ENCODE peak calls at places on chromosomes 6 and 20, in nine cellular contexts. One of them, this sample, is unnamed.
A peak's percentile ranks its signal among the peaks of the same experiment; 100 is the strongest.

GRCh38 chr6:131107166-131107565 is 28.1 kb upstream of the AKAP7 start:
- DNase-seq in LNCaP clone FGC: no peak
- DNase-seq in fibroblast of lung: peak; percentile 84
- DNase-seq in lower lobe of right lung: no peak
- DNase-seq in AG09319: peak; percentile 28
- DNase-seq in fibroblast of pulmonary artery: peak; percentile 79
- DNase-seq in WTC11: no peak
- DNase-seq in GM12865: no peak
- DNase-seq in DND-41: no peak
- DNase-seq in this sample: no peak

GRCh38 chr6:11851405-11851804 is 72.8 kb upstream of the ADTRP start:
- DNase-seq in LNCaP clone FGC: no peak
- DNase-seq in fibroblast of lung: no peak
- DNase-seq in lower lobe of right lung: no peak
- DNase-seq in AG09319: no peak
- DNase-seq in fibroblast of pulmonary artery: no peak
- DNase-seq in WTC11: no peak
- DNase-seq in GM12865: peak; percentile 86
- DNase-seq in DND-41: no peak
- DNase-seq in this sample: peak; percentile 87

GRCh38 chr6:36345681-36346417 is 9.2 kb upstream of the BNIP5 start:
- DNase-seq in LNCaP clone FGC: no peak
- DNase-seq in fibroblast of lung: no peak
- DNase-seq in lower lobe of right lung: no peak
- DNase-seq in AG09319: no peak
- DNase-seq in fibroblast of pulmonary artery: peak; percentile 53
- DNase-seq in WTC11: peak; percentile 54
- DNase-seq in GM12865: no peak
- DNase-seq in DND-41: no peak
- DNase-seq in this sample: no peak

GRCh38 chr20:37574199-37574890 is 46.7 kb upstream of the BLCAP start:
- DNase-seq in LNCaP clone FGC: no peak
- DNase-seq in fibroblast of lung: no peak
- DNase-seq in lower lobe of right lung: no peak
- DNase-seq in AG09319: no peak
- DNase-seq in fibroblast of pulmonary artery: no peak
- DNase-seq in WTC11: no peak
- DNase-seq in GM12865: no peak
- DNase-seq in DND-41: no peak
- DNase-seq in this sample: no peak

GRCh38 chr6:106757267-106757666 is 127.9 kb downstream of the QRSL1 start:
- DNase-seq in LNCaP clone FGC: peak; percentile 68
- DNase-seq in fibroblast of lung: no peak
- DNase-seq in lower lobe of right lung: no peak
- DNase-seq in AG09319: no peak
- DNase-seq in fibroblast of pulmonary artery: no peak
- DNase-seq in WTC11: no peak
- DNase-seq in GM12865: peak; percentile 11
- DNase-seq in DND-41: no peak
- DNase-seq in this sample: no peak

GRCh38 chr20:57473246-57474042 is 51.5 kb downstream of the CTCFL start:
- DNase-seq in LNCaP clone FGC: no peak
- DNase-seq in fibroblast of lung: no peak
- DNase-seq in lower lobe of right lung: peak; percentile 66
- DNase-seq in AG09319: no peak
- DNase-seq in fibroblast of pulmonary artery: peak; percentile 29
- DNase-seq in WTC11: peak; percentile 21
- DNase-seq in GM12865: peak; percentile 91
- DNase-seq in DND-41: peak; percentile 32
- DNase-seq in this sample: peak; percentile 19

GRCh38 chr6:3592371-3592941 is 135.6 kb upstream of the SLC22A23 start:
- DNase-seq in LNCaP clone FGC: peak; percentile 7
- DNase-seq in fibroblast of lung: peak; percentile 93
- DNase-seq in lower lobe of right lung: no peak
- DNase-seq in AG09319: peak; percentile 80
- DNase-seq in fibroblast of pulmonary artery: peak; percentile 98
- DNase-seq in WTC11: no peak
- DNase-seq in GM12865: no peak
- DNase-seq in DND-41: no peak
- DNase-seq in this sample: peak; percentile 100

GRCh38 chr20:16216227-16217210 is 356.7 kb downstream of the KIF16B start:
- DNase-seq in LNCaP clone FGC: no peak
- DNase-seq in fibroblast of lung: no peak
- DNase-seq in lower lobe of right lung: no peak
- DNase-seq in AG09319: no peak
- DNase-seq in fibroblast of pulmonary artery: no peak
- DNase-seq in WTC11: no peak
- DNase-seq in GM12865: no peak
- DNase-seq in DND-41: no peak
- DNase-seq in this sample: no peak

GRCh38 chr6:112503210-112503609 is 156.1 kb downstream of the RFPL4B start:
- DNase-seq in LNCaP clone FGC: no peak
- DNase-seq in fibroblast of lung: no peak
- DNase-seq in lower lobe of right lung: no peak
- DNase-seq in AG09319: no peak
- DNase-seq in fibroblast of pulmonary artery: no peak
- DNase-seq in WTC11: no peak
- DNase-seq in GM12865: no peak
- DNase-seq in DND-41: no peak
- DNase-seq in this sample: no peak

GRCh38 chr6:112501705-112502104 is 154.6 kb downstream of the RFPL4B start:
- DNase-seq in LNCaP clone FGC: no peak
- DNase-seq in fibroblast of lung: peak; percentile 89
- DNase-seq in lower lobe of right lung: no peak
- DNase-seq in AG09319: no peak
- DNase-seq in fibroblast of pulmonary artery: peak; percentile 68
- DNase-seq in WTC11: peak; percentile 31
- DNase-seq in GM12865: no peak
- DNase-seq in DND-41: no peak
- DNase-seq in this sample: no peak

GRCh38 chr6:112502348-112503130 is 155.4 kb downstream of the RFPL4B start:
- DNase-seq in LNCaP clone FGC: no peak
- DNase-seq in fibroblast of lung: peak; percentile 58
- DNase-seq in lower lobe of right lung: no peak
- DNase-seq in AG09319: no peak
- DNase-seq in fibroblast of pulmonary artery: peak; percentile 29
- DNase-seq in WTC11: no peak
- DNase-seq in GM12865: no peak
- DNase-seq in DND-41: no peak
- DNase-seq in this sample: no peak
- TF ChIP-seq CTCF in LNCaP clone FGC: peak; percentile 41
- TF ChIP-seq CTCF in fibroblast of lung: peak; percentile 10
- TF ChIP-seq CTCF in lower lobe of right lung: no peak
- TF ChIP-seq CTCF in AG09319: peak; percentile 40
- TF ChIP-seq CTCF in fibroblast of pulmonary artery: peak; percentile 48
- TF ChIP-seq CTCF in WTC11: no peak
- TF ChIP-seq CTCF in GM12865: no peak
- TF ChIP-seq CTCF in DND-41: peak; percentile 14
- TF ChIP-seq CTCF in this sample: peak; percentile 52

GRCh38 chr6:99432877-99433276 is 7.8 kb upstream of the PNISR start:
- DNase-seq in LNCaP clone FGC: no peak
- DNase-seq in fibroblast of lung: no peak
- DNase-seq in lower lobe of right lung: no peak
- DNase-seq in AG09319: no peak
- DNase-seq in fibroblast of pulmonary artery: no peak
- DNase-seq in WTC11: no peak
- DNase-seq in GM12865: no peak
- DNase-seq in DND-41: no peak
- DNase-seq in this sample: no peak

GRCh38 chr6:99431901-99432300 is 6.8 kb upstream of the PNISR start:
- DNase-seq in LNCaP clone FGC: no peak
- DNase-seq in fibroblast of lung: no peak
- DNase-seq in lower lobe of right lung: no peak
- DNase-seq in AG09319: no peak
- DNase-seq in fibroblast of pulmonary artery: no peak
- DNase-seq in WTC11: no peak
- DNase-seq in GM12865: no peak
- DNase-seq in DND-41: no peak
- DNase-seq in this sample: no peak

DNA sequence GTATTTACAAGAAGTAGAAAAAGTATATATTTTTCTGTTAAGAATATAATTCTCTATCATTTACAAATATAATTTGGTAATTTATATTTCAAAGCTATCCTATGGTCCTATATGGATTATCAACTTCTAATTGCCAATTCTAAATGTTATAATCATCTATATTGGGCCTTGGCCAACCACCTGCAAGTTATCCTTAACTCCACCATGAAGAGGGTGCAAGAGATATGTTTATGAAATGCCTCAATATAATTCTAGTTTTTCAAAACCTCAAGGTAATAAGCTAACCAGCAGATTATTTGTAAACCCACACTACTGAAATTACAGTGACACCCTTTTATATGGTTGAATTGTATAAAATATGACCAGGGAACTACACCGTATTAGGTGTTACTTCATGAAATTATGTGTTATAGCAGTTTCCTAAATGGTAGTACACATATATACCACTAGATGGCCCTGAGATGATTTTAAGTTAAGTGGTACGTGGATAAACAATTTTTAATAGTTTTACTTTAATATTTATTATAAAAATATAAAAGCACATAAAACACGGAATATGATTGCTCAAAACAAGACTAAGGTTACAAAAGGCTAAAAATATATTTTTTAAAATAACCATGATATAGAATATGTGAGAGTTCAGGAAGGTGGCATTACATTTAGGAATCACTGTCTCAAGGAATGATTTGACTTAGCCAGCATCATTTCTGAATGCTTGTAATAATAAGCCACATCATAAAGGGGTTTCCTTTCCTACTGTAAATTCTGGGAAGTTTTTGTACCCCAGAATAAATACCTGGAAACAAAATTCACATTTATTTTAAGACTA is 9.8 kb upstream of the PNISR start:
- DNase-seq in LNCaP clone FGC: no peak
- DNase-seq in fibroblast of lung: peak; percentile 55
- DNase-seq in lower lobe of right lung: no peak
- DNase-seq in AG09319: peak; percentile 5
- DNase-seq in fibroblast of pulmonary artery: peak; percentile 59
- DNase-seq in WTC11: no peak
- DNase-seq in GM12865: peak; percentile 41
- DNase-seq in DND-41: no peak
- DNase-seq in this sample: peak; percentile 23
- TF ChIP-seq CTCF in LNCaP clone FGC: peak; percentile 50
- TF ChIP-seq CTCF in fibroblast of lung: no peak
- TF ChIP-seq CTCF in lower lobe of right lung: peak; percentile 68
- TF ChIP-seq CTCF in AG09319: peak; percentile 61
- TF ChIP-seq CTCF in fibroblast of pulmonary artery: peak; percentile 61
- TF ChIP-seq CTCF in WTC11: no peak
- TF ChIP-seq CTCF in GM12865: peak; percentile 40
- TF ChIP-seq CTCF in DND-41: peak; percentile 64
- TF ChIP-seq CTCF in this sample: peak; percentile 67

GRCh38 chr6:31711233-31711632 is 3.9 kb upstream of the LY6G6D start:
- DNase-seq in LNCaP clone FGC: no peak
- DNase-seq in fibroblast of lung: no peak
- DNase-seq in lower lobe of right lung: no peak
- DNase-seq in AG09319: no peak
- DNase-seq in fibroblast of pulmonary artery: no peak
- DNase-seq in WTC11: no peak
- DNase-seq in GM12865: no peak
- DNase-seq in DND-41: no peak
- DNase-seq in this sample: no peak

GRCh38 chr6:31713465-31713864 is 1.7 kb upstream of the LY6G6D start:
- DNase-seq in LNCaP clone FGC: no peak
- DNase-seq in fibroblast of lung: no peak
- DNase-seq in lower lobe of right lung: no peak
- DNase-seq in AG09319: no peak
- DNase-seq in fibroblast of pulmonary artery: no peak
- DNase-seq in WTC11: no peak
- DNase-seq in GM12865: no peak
- DNase-seq in DND-41: no peak
- DNase-seq in this sample: no peak

GRCh38 chr6:31710490-31711219 is 4.0 kb downstream of the LY6G6F start:
- DNase-seq in LNCaP clone FGC: no peak
- DNase-seq in fibroblast of lung: no peak
- DNase-seq in lower lobe of right lung: no peak
- DNase-seq in AG09319: no peak
- DNase-seq in fibroblast of pulmonary artery: no peak
- DNase-seq in WTC11: no peak
- DNase-seq in GM12865: no peak
- DNase-seq in DND-41: no peak
- DNase-seq in this sample: no peak

GRCh38 chr6:31713991-31714684 is 1.0 kb upstream of the LY6G6D start:
- DNase-seq in LNCaP clone FGC: no peak
- DNase-seq in fibroblast of lung: no peak
- DNase-seq in lower lobe of right lung: no peak
- DNase-seq in AG09319: no peak
- DNase-seq in fibroblast of pulmonary artery: no peak
- DNase-seq in WTC11: no peak
- DNase-seq in GM12865: no peak
- DNase-seq in DND-41: no peak
- DNase-seq in this sample: no peak

GRCh38 chr6:31712296-31712695 is 2.9 kb upstream of the LY6G6D start:
- DNase-seq in LNCaP clone FGC: peak; percentile 19
- DNase-seq in fibroblast of lung: no peak
- DNase-seq in lower lobe of right lung: no peak
- DNase-seq in AG09319: no peak
- DNase-seq in fibroblast of pulmonary artery: no peak
- DNase-seq in WTC11: no peak
- DNase-seq in GM12865: no peak
- DNase-seq in DND-41: no peak
- DNase-seq in this sample: peak; percentile 29
- TF ChIP-seq CTCF in LNCaP clone FGC: peak; percentile 65
- TF ChIP-seq CTCF in fibroblast of lung: no peak
- TF ChIP-seq CTCF in lower lobe of right lung: no peak
- TF ChIP-seq CTCF in AG09319: no peak
- TF ChIP-seq CTCF in fibroblast of pulmonary artery: no peak
- TF ChIP-seq CTCF in WTC11: no peak
- TF ChIP-seq CTCF in GM12865: peak; percentile 21
- TF ChIP-seq CTCF in DND-41: peak; percentile 48
- TF ChIP-seq CTCF in this sample: peak; percentile 65

GRCh38 chr20:14334306-14334930 is 3.0 kb downstream of the FLRT3 start:
- DNase-seq in LNCaP clone FGC: no peak
- DNase-seq in fibroblast of lung: peak; percentile 76
- DNase-seq in lower lobe of right lung: no peak
- DNase-seq in AG09319: peak; percentile 20
- DNase-seq in fibroblast of pulmonary artery: peak; percentile 70
- DNase-seq in WTC11: peak; percentile 20
- DNase-seq in GM12865: peak; percentile 70
- DNase-seq in DND-41: no peak
- DNase-seq in this sample: peak; percentile 64
- TF ChIP-seq CTCF in LNCaP clone FGC: peak; percentile 36
- TF ChIP-seq CTCF in fibroblast of lung: peak; percentile 50
- TF ChIP-seq CTCF in lower lobe of right lung: peak; percentile 32
- TF ChIP-seq CTCF in AG09319: peak; percentile 64
- TF ChIP-seq CTCF in fibroblast of pulmonary artery: peak; percentile 51
- TF ChIP-seq CTCF in WTC11: no peak
- TF ChIP-seq CTCF in GM12865: peak; percentile 50
- TF ChIP-seq CTCF in DND-41: peak; percentile 40
- TF ChIP-seq CTCF in this sample: peak; percentile 78

DNA sequence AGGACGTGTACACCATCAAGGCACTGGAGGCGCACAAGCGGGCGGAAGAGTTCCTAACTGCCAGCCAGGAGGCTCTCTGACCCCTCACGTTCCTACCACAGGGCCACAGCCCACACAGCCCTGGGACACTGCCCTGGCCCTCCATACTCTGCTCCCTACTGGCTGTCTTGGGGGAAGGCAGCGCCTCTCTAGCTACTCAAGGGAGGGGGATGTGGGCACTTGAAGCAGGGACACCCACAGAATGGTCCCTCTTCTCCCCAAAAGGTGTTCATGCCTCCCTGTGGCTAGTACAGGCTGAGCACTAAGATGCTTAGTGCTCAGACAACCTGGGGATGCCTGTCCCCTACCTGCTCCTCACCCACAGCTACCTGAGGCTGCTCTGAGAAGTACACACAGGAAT is 2.5 kb downstream of the MEA1 start:
- DNase-seq in LNCaP clone FGC: no peak
- DNase-seq in fibroblast of lung: no peak
- DNase-seq in lower lobe of right lung: no peak
- DNase-seq in AG09319: no peak
- DNase-seq in fibroblast of pulmonary artery: no peak
- DNase-seq in WTC11: no peak
- DNase-seq in GM12865: no peak
- DNase-seq in DND-41: no peak
- DNase-seq in this sample: no peak
- TF ChIP-seq CTCF in LNCaP clone FGC: no peak
- TF ChIP-seq CTCF in fibroblast of lung: no peak
- TF ChIP-seq CTCF in lower lobe of right lung: no peak
- TF ChIP-seq CTCF in AG09319: no peak
- TF ChIP-seq CTCF in fibroblast of pulmonary artery: no peak
- TF ChIP-seq CTCF in WTC11: no peak
- TF ChIP-seq CTCF in GM12865: no peak
- TF ChIP-seq CTCF in DND-41: peak; percentile 10
- TF ChIP-seq CTCF in this sample: no peak

This sample was measured in foreskin keratinocyte.